ENCODE peak calls at places on chromosome 3, in four cellular contexts. One of them, this sample, is unnamed.
A peak's percentile ranks its signal among the peaks of the same experiment; 100 is the strongest.

GRCh38 chr3:153927107-153927506 is 194.1 kb upstream of the ARHGEF26 start:
- DNase-seq in fibroblast of lung: peak; percentile 93
- DNase-seq in hepatic stellate cell: no peak
- DNase-seq in Kasumi-1: peak; percentile 14
- DNase-seq in this sample: peak; percentile 85

GRCh38 chr3:189977174-189977573 is 143.5 kb downstream of the P3H2 start:
- DNase-seq in fibroblast of lung: no peak
- DNase-seq in Kasumi-1: no peak
- DNase-seq in hepatic stellate cell: no peak
- DNase-seq in this sample: no peak

GRCh38 chr3:69081583-69082262 is 1.6 kb upstream of the UBA3 start:
- DNase-seq in fibroblast of lung: no peak
- DNase-seq in Kasumi-1: no peak
- DNase-seq in hepatic stellate cell: no peak
- DNase-seq in this sample: no peak

GRCh38 chr3:129312671-129313414 is 34.2 kb downstream of the HMCES start:
- DNase-seq in Kasumi-1: no peak
- DNase-seq in hepatic stellate cell: no peak
- DNase-seq in fibroblast of lung: peak; percentile 31
- DNase-seq in this sample: no peak

GRCh38 chr3:5694267-5694666 is 506.8 kb downstream of the EDEM1 start:
- DNase-seq in Kasumi-1: no peak
- DNase-seq in hepatic stellate cell: no peak
- DNase-seq in fibroblast of lung: no peak
- DNase-seq in this sample: no peak

GRCh38 chr3:117814975-117815374 is 1105.4 kb downstream of the TUSC7 start:
- DNase-seq in hepatic stellate cell: peak; percentile 3
- DNase-seq in fibroblast of lung: peak; percentile 40
- DNase-seq in Kasumi-1: no peak
- DNase-seq in this sample: peak; percentile 10

GRCh38 chr3:45207471-45207870 is 18.6 kb downstream of the TMEM158 start:
- DNase-seq in Kasumi-1: no peak
- DNase-seq in fibroblast of lung: no peak
- DNase-seq in hepatic stellate cell: no peak
- DNase-seq in this sample: no peak

GRCh38 chr3:114775395-114775794 is 371.7 kb downstream of the ZBTB20 start:
- DNase-seq in hepatic stellate cell: no peak
- DNase-seq in fibroblast of lung: peak; percentile 58
- DNase-seq in Kasumi-1: no peak
- DNase-seq in this sample: peak; percentile 28

GRCh38 chr3:95705786-95706418 is 1108.5 kb upstream of the EPHA6 start:
- DNase-seq in hepatic stellate cell: no peak
- DNase-seq in Kasumi-1: peak; percentile 81
- DNase-seq in fibroblast of lung: no peak
- DNase-seq in this sample: no peak